ENCODE peak calls at places on chromosomes 1 and 21, in six cellular contexts. One of them, this sample, is unnamed.

GRCh38 chr1:162951553-162952315 is 90.8 kb upstream of the CCDC190 start:
- DNase-seq in ovary: no peak
- DNase-seq in left ventricle myocardium inferior: no peak
- DNase-seq in fibroblast of lung: no peak
- DNase-seq in ascending aorta: no peak
- DNase-seq in RWPE2: no peak
- DNase-seq in this sample: no peak

GRCh38 chr1:160862151-160863061 is at the start of gene CD244:
- DNase-seq in ascending aorta: peak; percentile 24
- DNase-seq in left ventricle myocardium inferior: peak; percentile 20
- DNase-seq in ovary: peak; percentile 22
- DNase-seq in RWPE2: no peak
- DNase-seq in fibroblast of lung: no peak
- DNase-seq in this sample: no peak

GRCh38 chr21:32140212-32141008 is 138.4 kb downstream of the MIS18A start:
- DNase-seq in ascending aorta: no peak
- DNase-seq in left ventricle myocardium inferior: no peak
- DNase-seq in fibroblast of lung: no peak
- DNase-seq in ovary: no peak
- DNase-seq in RWPE2: no peak
- DNase-seq in this sample: no peak

GRCh38 chr1:46130144-46130543 is 2.3 kb downstream of the PIK3R3 start:
- DNase-seq in ascending aorta: no peak
- DNase-seq in RWPE2: no peak
- DNase-seq in fibroblast of lung: peak; percentile 9
- DNase-seq in left ventricle myocardium inferior: no peak
- DNase-seq in ovary: no peak
- DNase-seq in this sample: no peak

GRCh38 chr1:55955237-55955636 is 624.1 kb downstream of the PLPP3 start:
- DNase-seq in fibroblast of lung: peak; percentile 48
- DNase-seq in RWPE2: no peak
- DNase-seq in left ventricle myocardium inferior: no peak
- DNase-seq in ascending aorta: no peak
- DNase-seq in ovary: no peak
- DNase-seq in this sample: no peak

GRCh38 chr1:211420389-211420788 is 71.6 kb downstream of the RD3 start:
- DNase-seq in ascending aorta: no peak
- DNase-seq in fibroblast of lung: peak; percentile 48
- DNase-seq in left ventricle myocardium inferior: no peak
- DNase-seq in RWPE2: no peak
- DNase-seq in ovary: no peak
- DNase-seq in this sample: no peak

GRCh38 chr1:232226197-232226681 is 403.7 kb downstream of the SIPA1L2 start:
- DNase-seq in left ventricle myocardium inferior: no peak
- DNase-seq in RWPE2: no peak
- DNase-seq in ovary: no peak
- DNase-seq in ascending aorta: no peak
- DNase-seq in fibroblast of lung: peak; percentile 69
- DNase-seq in this sample: no peak

GRCh38 chr1:99481391-99481996 is 164.4 kb upstream of the PALMD start:
- DNase-seq in ascending aorta: no peak
- DNase-seq in RWPE2: no peak
- DNase-seq in left ventricle myocardium inferior: no peak
- DNase-seq in fibroblast of lung: peak; percentile 77
- DNase-seq in ovary: peak; percentile 34
- DNase-seq in this sample: no peak

GRCh38 chr21:26148071-26148470 is 22.5 kb downstream of the APP start:
- DNase-seq in ovary: no peak
- DNase-seq in fibroblast of lung: no peak
- DNase-seq in left ventricle myocardium inferior: no peak
- DNase-seq in RWPE2: no peak
- DNase-seq in ascending aorta: no peak
- DNase-seq in this sample: no peak

GRCh38 chr1:158649052-158649451 is 37.5 kb downstream of the SPTA1 start:
- DNase-seq in left ventricle myocardium inferior: no peak
- DNase-seq in fibroblast of lung: no peak
- DNase-seq in ovary: no peak
- DNase-seq in ascending aorta: no peak
- DNase-seq in RWPE2: no peak
- DNase-seq in this sample: no peak

GRCh38 chr1:231359113-231359512 is 21.0 kb downstream of the SPRTN start:
- DNase-seq in RWPE2: no peak
- DNase-seq in ascending aorta: no peak
- DNase-seq in left ventricle myocardium inferior: no peak
- DNase-seq in fibroblast of lung: peak; percentile 91
- DNase-seq in ovary: no peak
- DNase-seq in this sample: no peak

GRCh38 chr1:47785561-47786271 is 211.5 kb downstream of the TRABD2B start:
- DNase-seq in ovary: no peak
- DNase-seq in ascending aorta: no peak
- DNase-seq in left ventricle myocardium inferior: no peak
- DNase-seq in fibroblast of lung: no peak
- DNase-seq in RWPE2: no peak
- DNase-seq in this sample: peak; percentile 88

GRCh38 chr1:50208296-50208695 is 99.6 kb downstream of the ELAVL4 start:
- DNase-seq in RWPE2: no peak
- DNase-seq in fibroblast of lung: no peak
- DNase-seq in ovary: no peak
- DNase-seq in left ventricle myocardium inferior: no peak
- DNase-seq in ascending aorta: no peak
- DNase-seq in this sample: no peak

GRCh38 chr1:29542476-29543015 is 306.2 kb downstream of the PTPRU start:
- DNase-seq in RWPE2: no peak
- DNase-seq in ascending aorta: no peak
- DNase-seq in fibroblast of lung: no peak
- DNase-seq in ovary: peak; percentile 9
- DNase-seq in left ventricle myocardium inferior: no peak
- DNase-seq in this sample: peak; percentile 49

GRCh38 chr21:44473915-44474555 is 18.7 kb downstream of the LRRC3 start:
- DNase-seq in ascending aorta: no peak
- DNase-seq in fibroblast of lung: no peak
- DNase-seq in RWPE2: no peak
- DNase-seq in left ventricle myocardium inferior: no peak
- DNase-seq in ovary: no peak
- DNase-seq in this sample: no peak

GRCh38 chr21:38669186-38669585 is 136.5 kb upstream of the ETS2 start:
- DNase-seq in ovary: no peak
- DNase-seq in left ventricle myocardium inferior: no peak
- DNase-seq in RWPE2: no peak
- DNase-seq in ascending aorta: no peak
- DNase-seq in fibroblast of lung: peak; percentile 37
- DNase-seq in this sample: no peak

GRCh38 chr1:100036718-100037664 is 67.2 kb downstream of the SLC35A3 start:
- DNase-seq in fibroblast of lung: peak; percentile 47
- DNase-seq in RWPE2: no peak
- DNase-seq in ovary: no peak
- DNase-seq in ascending aorta: no peak
- DNase-seq in left ventricle myocardium inferior: no peak
- DNase-seq in this sample: no peak

GRCh38 chr1:170929835-170930554 is 5.3 kb upstream of the MROH9 start:
- DNase-seq in RWPE2: no peak
- DNase-seq in ascending aorta: no peak
- DNase-seq in fibroblast of lung: peak; percentile 73
- DNase-seq in ovary: peak; percentile 27
- DNase-seq in left ventricle myocardium inferior: no peak
- DNase-seq in this sample: no peak

GRCh38 chr1:211068976-211069375 is 65.0 kb downstream of the KCNH1 start:
- DNase-seq in RWPE2: no peak
- DNase-seq in ovary: no peak
- DNase-seq in left ventricle myocardium inferior: no peak
- DNase-seq in fibroblast of lung: no peak
- DNase-seq in ascending aorta: no peak
- DNase-seq in this sample: no peak

GRCh38 chr1:17771014-17771413 is 15.9 kb downstream of the ACTL8 start:
- DNase-seq in fibroblast of lung: no peak
- DNase-seq in left ventricle myocardium inferior: no peak
- DNase-seq in ovary: no peak
- DNase-seq in RWPE2: no peak
- DNase-seq in ascending aorta: no peak
- DNase-seq in this sample: no peak

GRCh38 chr21:38289697-38290096 is 32.9 kb downstream of the KCNJ15 start:
- DNase-seq in RWPE2: peak; percentile 93
- DNase-seq in ovary: no peak
- DNase-seq in ascending aorta: peak; percentile 29
- DNase-seq in fibroblast of lung: peak; percentile 97
- DNase-seq in left ventricle myocardium inferior: no peak
- DNase-seq in this sample: no peak

GRCh38 chr1:224175615-224176014 is 7.4 kb upstream of the DEGS1 start:
- DNase-seq in left ventricle myocardium inferior: no peak
- DNase-seq in ascending aorta: no peak
- DNase-seq in RWPE2: peak; percentile 58
- DNase-seq in ovary: peak; percentile 23
- DNase-seq in fibroblast of lung: no peak
- DNase-seq in this sample: no peak

GRCh38 chr1:37177230-37177864 is 143.0 kb upstream of the GRIK3 start:
- DNase-seq in fibroblast of lung: no peak
- DNase-seq in ovary: no peak
- DNase-seq in left ventricle myocardium inferior: no peak
- DNase-seq in ascending aorta: no peak
- DNase-seq in RWPE2: no peak
- DNase-seq in this sample: no peak

GRCh38 chr21:17370750-17371325 is 142.0 kb upstream of the CXADR start:
- DNase-seq in RWPE2: no peak
- DNase-seq in left ventricle myocardium inferior: no peak
- DNase-seq in ascending aorta: no peak
- DNase-seq in ovary: no peak
- DNase-seq in fibroblast of lung: no peak
- DNase-seq in this sample: no peak

GRCh38 chr1:2535981-2536380 is 5.9 kb upstream of the HES5 start:
- DNase-seq in RWPE2: no peak
- DNase-seq in left ventricle myocardium inferior: no peak
- DNase-seq in fibroblast of lung: no peak
- DNase-seq in ovary: no peak
- DNase-seq in ascending aorta: no peak
- DNase-seq in this sample: no peak

GRCh38 chr1:43933386-43934278 is at the start of gene ARTN:
- DNase-seq in RWPE2: no peak
- DNase-seq in fibroblast of lung: no peak
- DNase-seq in left ventricle myocardium inferior: no peak
- DNase-seq in ovary: no peak
- DNase-seq in ascending aorta: no peak
- DNase-seq in this sample: no peak

GRCh38 chr21:42081931-42082381 is 10.8 kb downstream of the UMODL1 start:
- DNase-seq in left ventricle myocardium inferior: no peak
- DNase-seq in ovary: no peak
- DNase-seq in fibroblast of lung: no peak
- DNase-seq in ascending aorta: no peak
- DNase-seq in RWPE2: no peak
- DNase-seq in this sample: no peak

GRCh38 chr1:35047188-35047858 is 15.6 kb upstream of the ZMYM6 start:
- DNase-seq in RWPE2: no peak
- DNase-seq in ascending aorta: no peak
- DNase-seq in left ventricle myocardium inferior: no peak
- DNase-seq in ovary: no peak
- DNase-seq in fibroblast of lung: peak; percentile 73
- DNase-seq in this sample: no peak

GRCh38 chr1:51044834-51045233 is 57.2 kb upstream of the C1orf185 start:
- DNase-seq in RWPE2: no peak
- DNase-seq in ascending aorta: no peak
- DNase-seq in fibroblast of lung: peak; percentile 35
- DNase-seq in ovary: no peak
- DNase-seq in left ventricle myocardium inferior: no peak
- DNase-seq in this sample: no peak

GRCh38 chr21:33230518-33231324 is 983 bp downstream of the IFNAR2 start:
- DNase-seq in ascending aorta: no peak
- DNase-seq in fibroblast of lung: peak; percentile 43
- DNase-seq in ovary: peak; percentile 46
- DNase-seq in RWPE2: peak; percentile 61
- DNase-seq in left ventricle myocardium inferior: peak; percentile 63
- DNase-seq in this sample: peak; percentile 77

GRCh38 chr21:33232640-33233039 is 2.9 kb downstream of the IFNAR2 start:
- DNase-seq in left ventricle myocardium inferior: no peak
- DNase-seq in ascending aorta: no peak
- DNase-seq in RWPE2: no peak
- DNase-seq in fibroblast of lung: no peak
- DNase-seq in ovary: no peak
- DNase-seq in this sample: no peak

GRCh38 chr21:33229099-33229775 is 501 bp upstream of the IFNAR2 start:
- DNase-seq in ovary: no peak
- DNase-seq in RWPE2: no peak
- DNase-seq in ascending aorta: no peak
- DNase-seq in fibroblast of lung: no peak
- DNase-seq in left ventricle myocardium inferior: no peak
- DNase-seq in this sample: no peak

GRCh38 chr21:33229776-33230517 is at the start of gene IFNAR2:
- DNase-seq in fibroblast of lung: peak; percentile 39
- DNase-seq in left ventricle myocardium inferior: peak; percentile 84
- DNase-seq in ovary: peak; percentile 76
- DNase-seq in ascending aorta: no peak
- DNase-seq in RWPE2: no peak
- DNase-seq in this sample: peak; percentile 79

GRCh38 chr21:33231526-33231925 is 1.8 kb downstream of the IFNAR2 start:
- DNase-seq in ascending aorta: no peak
- DNase-seq in left ventricle myocardium inferior: no peak
- DNase-seq in fibroblast of lung: no peak
- DNase-seq in ovary: no peak
- DNase-seq in RWPE2: no peak
- DNase-seq in this sample: no peak
- H3K4me3 ChIP-seq in ascending aorta: peak overlapping the region; percentile 100
- H3K4me3 ChIP-seq in left ventricle myocardium inferior: peak overlapping the region; percentile 99
- H3K4me3 ChIP-seq in fibroblast of lung: no peak overlapping the region
- H3K4me3 ChIP-seq in ovary: no peak overlapping the region
- H3K4me3 ChIP-seq in RWPE2: no peak overlapping the region
- H3K4me3 ChIP-seq in this sample: peak overlapping the region; percentile 86

DNA sequence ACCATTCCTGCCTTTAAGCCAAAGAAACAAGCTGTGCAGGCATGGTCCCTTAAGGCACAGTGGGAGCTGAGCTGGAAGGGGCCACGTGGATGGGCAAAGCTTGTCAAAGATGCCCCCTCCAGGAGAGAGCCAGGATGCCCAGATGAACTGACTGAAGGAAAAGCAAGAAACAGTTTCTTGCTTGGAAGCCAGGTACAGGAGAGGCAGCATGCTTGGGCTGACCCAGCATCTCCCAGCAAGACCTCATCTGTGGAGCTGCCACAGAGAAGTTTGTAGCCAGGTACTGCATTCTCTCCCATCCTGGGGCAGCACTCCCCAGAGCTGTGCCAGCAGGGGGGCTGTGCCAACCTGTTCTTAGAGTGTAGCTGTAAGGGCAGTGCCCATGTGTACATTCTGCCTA is 1.3 kb upstream of the SLC50A1 start:
- DNase-seq in left ventricle myocardium inferior: no peak
- DNase-seq in fibroblast of lung: no peak
- DNase-seq in ovary: no peak
- DNase-seq in RWPE2: no peak
- DNase-seq in ascending aorta: no peak
- DNase-seq in this sample: peak; percentile 73
- H3K4me3 ChIP-seq in left ventricle myocardium inferior: peak overlapping the region; percentile 79
- H3K4me3 ChIP-seq in fibroblast of lung: peak overlapping the region; percentile 82
- H3K4me3 ChIP-seq in ovary: no peak overlapping the region
- H3K4me3 ChIP-seq in RWPE2: no peak overlapping the region
- H3K4me3 ChIP-seq in ascending aorta: peak overlapping the region; percentile 80
- H3K4me3 ChIP-seq in this sample: peak overlapping the region; percentile 97

GRCh38 chr1:13751985-13752384 is 52.0 kb downstream of the PRDM2 start:
- DNase-seq in ovary: no peak
- DNase-seq in fibroblast of lung: no peak
- DNase-seq in RWPE2: no peak
- DNase-seq in ascending aorta: no peak
- DNase-seq in left ventricle myocardium inferior: no peak
- DNase-seq in this sample: no peak
- H3K4me3 ChIP-seq in ovary: no peak overlapping the region
- H3K4me3 ChIP-seq in fibroblast of lung: no peak overlapping the region
- H3K4me3 ChIP-seq in RWPE2: no peak overlapping the region
- H3K4me3 ChIP-seq in ascending aorta: no peak overlapping the region
- H3K4me3 ChIP-seq in left ventricle myocardium inferior: no peak overlapping the region
- H3K4me3 ChIP-seq in this sample: no peak overlapping the region

GRCh38 chr1:147080013-147080661 is 92.1 kb downstream of the PRKAB2 start:
- DNase-seq in RWPE2: no peak
- DNase-seq in ascending aorta: no peak
- DNase-seq in ovary: no peak
- DNase-seq in fibroblast of lung: no peak
- DNase-seq in left ventricle myocardium inferior: no peak
- DNase-seq in this sample: no peak
- H3K4me3 ChIP-seq in RWPE2: no peak overlapping the region
- H3K4me3 ChIP-seq in ascending aorta: peak overlapping the region; percentile 43
- H3K4me3 ChIP-seq in ovary: no peak overlapping the region
- H3K4me3 ChIP-seq in fibroblast of lung: no peak overlapping the region
- H3K4me3 ChIP-seq in left ventricle myocardium inferior: peak overlapping the region; percentile 34
- H3K4me3 ChIP-seq in this sample: peak overlapping the region; percentile 39

This sample was measured in coronary artery.